ENCODE peak calls at places on chromosome 20, in five cellular contexts. R, S, B, V and G are unnamed samples.
A peak's percentile ranks its signal among the peaks of the same experiment; 100 is the strongest.

GRCh38 chr20:13009682-13010406 is 1.1 kb downstream of the SPTLC3 start:
- DNase-seq in S (no peak), R (no peak), B (no peak), V (no peak), G (no peak)

GRCh38 chr20:24665741-24666191 is 196.3 kb downstream of the SYNDIG1 start:
- DNase-seq in B (no peak), V (no peak), R (no peak), S (no peak), G (no peak)

GRCh38 chr20:50464026-50464724 is 46.0 kb upstream of the PTPN1 start:
- DNase-seq in B (no peak), S (peak; percentile 54), V (peak; percentile 61), R (peak; percentile 75), G (no peak)

GRCh38 chr20:41316009-41316408 is 1.5 kb downstream of the ZHX3 start:
- DNase-seq in V (no peak), S (no peak), R (no peak), B (no peak), G (no peak)

GRCh38 chr20:32588040-32588439 is 2.9 kb upstream of the NOL4L start:
- DNase-seq in B (no peak), V (no peak), S (no peak), R (no peak), G (no peak)

GRCh38 chr20:21391495-21392298 is 5.6 kb downstream of the NKX2-4 start:
- DNase-seq in S (peak; percentile 46), R (no peak), B (no peak), V (peak; percentile 47), G (no peak)

GRCh38 chr20:49559411-49560081 is 8.4 kb downstream of the PTGIS start:
- DNase-seq in V (no peak), R (no peak), S (no peak), B (no peak), G (no peak)

GRCh38 chr20:16596991-16597390 is 23.7 kb upstream of the KIF16B start:
- DNase-seq in V (no peak), B (no peak), R (no peak), S (no peak), G (no peak)

GRCh38 chr20:36550797-36551299 is 9.5 kb downstream of the MYL9 start:
- DNase-seq in V (no peak), B (no peak), S (no peak), R (no peak), G (no peak)

GRCh38 chr20:38579921-38580320 is 1.1 kb upstream of the ADIG start:
- DNase-seq in V (no peak), R (no peak), S (no peak), B (no peak), G (no peak)

GRCh38 chr20:11212288-11212687 is 538.5 kb upstream of the JAG1 start:
- DNase-seq in R (no peak), V (no peak), B (no peak), S (no peak), G (no peak)

GRCh38 chr20:16206817-16207216 is 366.4 kb downstream of the KIF16B start:
- DNase-seq in B (no peak), V (no peak), S (peak; percentile 9), R (peak; percentile 49), G (peak; percentile 64)

GRCh38 chr20:58402305-58402704 is 13.3 kb downstream of the VAPB start:
- DNase-seq in S (peak; percentile 22), R (no peak), B (no peak), V (no peak), G (no peak)

GRCh38 chr20:44745560-44746366 is at the start of gene KCNK15:
- DNase-seq in R (no peak), V (peak; percentile 61), B (no peak), S (peak; percentile 41), G (no peak)

GRCh38 chr20:58447733-58448391 is 58.8 kb downstream of the VAPB start:
- DNase-seq in S (peak; percentile 82), R (no peak), V (peak; percentile 70), B (no peak), G (no peak)

GRCh38 chr20:3248167-3248992 is 9.4 kb upstream of the SLC4A11 start:
- DNase-seq in S (peak; percentile 71), R (no peak), B (no peak), V (peak; percentile 49), G (no peak)

GRCh38 chr20:3190681-3191111 is 13.8 kb downstream of the DDRGK1 start:
- DNase-seq in B (no peak), R (peak; percentile 43), V (no peak), S (peak; percentile 32), G (peak; percentile 77)

DNA sequence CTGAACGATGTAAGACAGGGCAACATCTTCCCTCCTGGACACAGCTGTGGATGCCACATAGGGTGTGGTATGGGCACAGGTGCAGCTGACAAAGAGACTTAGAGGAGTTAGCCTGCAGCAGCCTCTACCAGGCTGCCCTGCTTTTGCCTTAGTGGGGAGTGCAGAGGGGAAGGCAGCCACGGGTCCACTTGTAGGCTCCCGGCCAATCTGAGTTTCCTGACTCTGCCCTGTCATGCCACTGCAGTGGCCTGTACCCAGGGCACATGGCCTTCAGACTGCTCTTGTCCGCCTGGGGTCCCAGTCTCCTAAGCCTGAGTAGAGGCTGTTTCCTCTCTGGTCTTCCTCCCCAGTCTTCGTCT is 17.1 kb upstream of the CST9L start:
- DNase-seq in B (no peak), S (no peak), R (no peak), V (no peak), G (no peak)
- H3K4me1 ChIP-seq in B (no peaks in the 10 kb centered on the region), S (no peaks in the 10 kb centered on the region), R (no peaks in the 10 kb centered on the region), V (no peaks in the 10 kb centered on the region), G (no peaks in the 10 kb centered on the region)

GRCh38 chr20:59693587-59693986 is 89.2 kb downstream of the PHACTR3 start:
- DNase-seq in R (no peak), B (no peak), S (no peak), V (no peak), G (no peak)
- H3K27me3 ChIP-seq in R (peaks cover 36% of the 10 kb centered on the region), B (no peaks in the 10 kb centered on the region), S (no peaks in the 10 kb centered on the region), V (no peaks in the 10 kb centered on the region), G (no peaks in the 10 kb centered on the region)

GRCh38 chr20:63950701-63951397 is 5.4 kb downstream of the UCKL1 start:
- DNase-seq in B (no peak), R (no peak), V (peak; percentile 77), S (no peak), G (peak; percentile 66)
- H3K27ac ChIP-seq in B (peak overlapping the region; percentile 72), R (peak overlapping the region; percentile 86), V (peak overlapping the region; percentile 84), S (no peak overlapping the region), G (peak overlapping the region; percentile 15)

GRCh38 chr20:54177378-54177777 is 3.6 kb upstream of the CYP24A1 start:
- DNase-seq in S (no peak), B (no peak), V (no peak), R (no peak), G (no peak)
- H3K4me1 ChIP-seq in S (no peaks in the 10 kb centered on the region), B (no peaks in the 10 kb centered on the region), V (peaks cover 6% of the 10 kb centered on the region), R (peaks cover 24% of the 10 kb centered on the region), G (peaks cover 11% of the 10 kb centered on the region)

GRCh38 chr20:9602834-9603173 is 88.4 kb downstream of the LAMP5 start:
- DNase-seq in B (no peak), R (no peak), S (no peak), V (no peak), G (no peak)
- H3K27me3 ChIP-seq in B (no peaks in the 10 kb centered on the region), R (no peaks in the 10 kb centered on the region), S (no peaks in the 10 kb centered on the region), V (no peaks in the 10 kb centered on the region), G (no peaks in the 10 kb centered on the region)

GRCh38 chr20:48463916-48464315 is 363.9 kb downstream of the PREX1 start:
- DNase-seq in B (no peak), R (no peak), V (peak; percentile 43), S (peak; percentile 39), G (no peak)
- H3K27ac ChIP-seq in B (no peak overlapping the region), R (no peak overlapping the region), V (no peak overlapping the region), S (no peak overlapping the region), G (no peak overlapping the region)

GRCh38 chr20:46715292-46715756 is 5.9 kb downstream of the SLC2A10 start:
- DNase-seq in S (peak; percentile 92), V (no peak), R (no peak), B (no peak), G (no peak)
- H3K4me1 ChIP-seq in S (peaks cover 2% of the 10 kb centered on the region), V (no peaks in the 10 kb centered on the region), R (peaks cover 29% of the 10 kb centered on the region), B (no peaks in the 10 kb centered on the region), G (peaks cover 8% of the 10 kb centered on the region)

DNA sequence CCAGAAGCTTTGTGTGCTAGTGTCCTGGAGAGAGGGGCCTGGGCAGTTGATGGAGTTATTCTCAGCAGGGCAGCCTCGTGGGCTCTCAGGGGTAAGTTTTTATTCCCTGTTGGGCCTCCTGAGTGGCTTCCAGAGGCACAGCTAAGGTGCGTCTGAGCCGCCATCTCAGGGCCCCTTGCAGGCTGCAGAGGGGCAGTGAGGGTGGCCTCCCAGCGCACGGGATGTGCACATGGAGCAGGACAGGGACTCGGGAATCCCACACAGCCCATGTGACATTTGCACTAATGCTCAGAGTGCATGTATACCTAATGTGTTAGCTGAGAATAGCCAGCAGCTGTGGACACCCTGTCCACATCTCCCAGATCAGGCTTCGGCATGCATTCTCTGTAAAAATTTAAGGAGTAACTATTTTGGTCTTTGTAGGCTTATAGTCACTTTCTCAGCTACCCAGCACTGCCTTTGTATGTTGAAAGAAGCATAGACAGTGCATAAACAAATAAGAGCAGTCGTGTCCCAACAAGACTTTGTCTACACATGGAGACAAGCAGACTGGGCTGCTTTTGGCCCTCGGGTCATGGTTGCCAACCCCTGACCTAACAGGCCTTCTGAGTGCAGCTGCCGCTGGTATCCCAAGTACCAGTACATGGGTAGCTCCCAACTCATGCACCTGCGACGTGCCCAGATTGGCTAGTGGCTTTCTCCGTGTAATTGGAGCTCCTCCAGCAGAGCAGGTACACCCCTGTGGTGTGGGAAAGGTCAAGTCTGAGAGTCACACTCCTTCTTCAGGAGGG is 18.6 kb upstream of the CST9L start:
- DNase-seq in S (no peak), R (no peak), V (no peak), B (no peak), G (no peak)
- H3K27me3 ChIP-seq in S (no peaks in the 10 kb centered on the region), R (no peaks in the 10 kb centered on the region), V (no peaks in the 10 kb centered on the region), B (no peaks in the 10 kb centered on the region), G (peaks cover 9% of the 10 kb centered on the region)